ENCODE peak calls at places on chromosomes 12 and 14, in eight cellular contexts. G is psoas muscle, Q is GM23338, D is PC-3, L is transverse colon, O is ovary, I is left ventricle myocardium inferior, Z is breast epithelium. T is an unnamed sample.
A peak's percentile ranks its signal among the peaks of the same experiment; 100 is the strongest.

GRCh38 chr14:91307046-91307445 is 62.5 kb upstream of the GPR68 start:
- DNase-seq in L (no peak), Z (no peak), Q (no peak), G (no peak), O (no peak), I (no peak), D (no peak), T (no peak)

GRCh38 chr12:28378749-28379148 is 188.5 kb downstream of the CCDC91 start:
- DNase-seq in D (peak; percentile 50), I (no peak), G (no peak), L (no peak), Z (no peak), O (no peak), Q (no peak), T (no peak)

GRCh38 chr14:39431416-39432178 is 636 bp downstream of the FBXO33 start:
- DNase-seq in D (peak; percentile 40), O (peak; percentile 66), Z (peak; percentile 22), G (peak; percentile 70), L (peak; percentile 57), Q (peak; percentile 75), I (peak; percentile 31), T (peak; percentile 34)

GRCh38 chr14:54487771-54488170 is 1.0 kb downstream of the GMFB start:
- DNase-seq in I (no peak), G (no peak), Z (no peak), Q (peak; percentile 44), D (peak; percentile 57), L (no peak), O (no peak), T (peak; percentile 75)

GRCh38 chr12:108117163-108117849 is 11.8 kb upstream of the WSCD2 start:
- DNase-seq in G (no peak), D (no peak), Q (peak; percentile 43), O (no peak), L (no peak), Z (no peak), I (no peak), T (no peak)

GRCh38 chr14:93984987-93985410 is 8.6 kb upstream of the ASB2 start:
- DNase-seq in D (peak; percentile 70), I (peak; percentile 53), Q (peak; percentile 69), L (peak; percentile 48), O (peak; percentile 39), Z (no peak), G (peak; percentile 88), T (peak; percentile 70)

GRCh38 chr12:28537474-28537873 is 347.2 kb downstream of the CCDC91 start:
- DNase-seq in L (no peak), O (no peak), G (no peak), Z (no peak), Q (no peak), D (no peak), I (no peak), T (no peak)

GRCh38 chr14:90426031-90426540 is 29.3 kb downstream of the CALM1 start:
- DNase-seq in G (no peak), Z (no peak), I (no peak), D (no peak), Q (no peak), O (no peak), L (no peak), T (no peak)

GRCh38 chr12:77943466-77943865 is 112.8 kb downstream of the NAV3 start:
- DNase-seq in D (peak; percentile 84), Z (no peak), G (no peak), Q (no peak), O (no peak), I (no peak), L (no peak), T (no peak)

GRCh38 chr12:4591180-4591687 is 29.2 kb downstream of the DYRK4 start:
- DNase-seq in Q (no peak), L (peak; percentile 20), Z (peak; percentile 20), D (no peak), I (no peak), G (no peak), O (no peak), T (no peak)

GRCh38 chr14:50403433-50403832 is 6.8 kb upstream of the CDKL1 start:
- DNase-seq in Q (no peak), D (no peak), L (no peak), Z (no peak), O (no peak), I (no peak), G (no peak), T (no peak)

GRCh38 chr14:100557658-100558057 is 29.6 kb downstream of the BEGAIN start:
- DNase-seq in O (no peak), Q (no peak), D (no peak), I (no peak), Z (no peak), G (no peak), L (peak; percentile 58), T (no peak)

GRCh38 chr14:57091030-57091608 is 177.6 kb downstream of the EXOC5 start:
- DNase-seq in Z (no peak), O (no peak), G (no peak), L (no peak), I (no peak), Q (peak; percentile 41), D (no peak), T (no peak)

GRCh38 chr14:90756755-90757345 is 59.4 kb downstream of the TTC7B start:
- DNase-seq in O (no peak), G (peak; percentile 65), Q (peak; percentile 73), I (no peak), D (no peak), Z (no peak), L (no peak), T (no peak)

GRCh38 chr14:89973234-89973823 is 17.6 kb downstream of the TDP1 start:
- DNase-seq in I (peak; percentile 38), Z (peak; percentile 24), D (peak; percentile 72), L (peak; percentile 55), O (peak; percentile 57), Q (peak; percentile 84), G (peak; percentile 74), T (peak; percentile 79)

GRCh38 chr14:87797001-87797400 is 196.0 kb downstream of the GALC start:
- DNase-seq in O (no peak), G (no peak), L (no peak), Q (no peak), Z (no peak), I (no peak), D (no peak), T (no peak)

GRCh38 chr12:92061061-92061460 is 84.6 kb downstream of the BTG1 start:
- DNase-seq in O (no peak), I (no peak), D (no peak), L (no peak), G (no peak), Z (no peak), Q (no peak), T (no peak)
- H3K4me1 ChIP-seq in O (peaks cover 2% of the 10 kb centered on the region), I (peaks cover 38% of the 10 kb centered on the region), D (peaks cover 30% of the 10 kb centered on the region), L (peaks cover 47% of the 10 kb centered on the region), G (no peaks in the 10 kb centered on the region), Z (no peaks in the 10 kb centered on the region), Q (peaks cover 8% of the 10 kb centered on the region), T (no peaks in the 10 kb centered on the region)

GRCh38 chr12:3078086-3078820 is 1.1 kb downstream of the TSPAN9 start:
- DNase-seq in I (no peak), D (no peak), O (peak; percentile 27), Q (peak; percentile 54), Z (no peak), G (no peak), L (no peak), T (peak; percentile 38)
- H3K4me3 ChIP-seq in I (peak overlapping the region; percentile 98), D (peak overlapping the region; percentile 75), O (peak overlapping the region; percentile 96), Q (peak overlapping the region; percentile 76), Z (peak overlapping the region; percentile 91), G (peak overlapping the region; percentile 70), L (peak overlapping the region; percentile 75), T (peak overlapping the region; percentile 54)

GRCh38 chr14:103626150-103626850 is 2.7 kb upstream of the KLC1 start:
- DNase-seq in Q (no peak), G (no peak), L (peak; percentile 20), Z (no peak), O (no peak), I (no peak), D (no peak), T (no peak)

GRCh38 chr14:103627073-103628025 is 1.7 kb upstream of the KLC1 start:
- DNase-seq in G (no peak), O (no peak), I (no peak), Q (no peak), L (peak; percentile 9), D (peak; percentile 75), Z (no peak), T (no peak)

GRCh38 chr14:103624860-103625259 is 4.2 kb upstream of the KLC1 start:
- DNase-seq in O (no peak), L (peak; percentile 70), G (peak; percentile 86), Q (no peak), I (peak; percentile 72), Z (peak; percentile 49), D (peak; percentile 94), T (peak; percentile 20)

GRCh38 chr14:103623883-103624482 is 5.0 kb upstream of the KLC1 start:
- DNase-seq in L (peak; percentile 12), Z (no peak), I (peak; percentile 62), O (no peak), D (no peak), G (peak; percentile 65), Q (no peak), T (no peak)

DNA sequence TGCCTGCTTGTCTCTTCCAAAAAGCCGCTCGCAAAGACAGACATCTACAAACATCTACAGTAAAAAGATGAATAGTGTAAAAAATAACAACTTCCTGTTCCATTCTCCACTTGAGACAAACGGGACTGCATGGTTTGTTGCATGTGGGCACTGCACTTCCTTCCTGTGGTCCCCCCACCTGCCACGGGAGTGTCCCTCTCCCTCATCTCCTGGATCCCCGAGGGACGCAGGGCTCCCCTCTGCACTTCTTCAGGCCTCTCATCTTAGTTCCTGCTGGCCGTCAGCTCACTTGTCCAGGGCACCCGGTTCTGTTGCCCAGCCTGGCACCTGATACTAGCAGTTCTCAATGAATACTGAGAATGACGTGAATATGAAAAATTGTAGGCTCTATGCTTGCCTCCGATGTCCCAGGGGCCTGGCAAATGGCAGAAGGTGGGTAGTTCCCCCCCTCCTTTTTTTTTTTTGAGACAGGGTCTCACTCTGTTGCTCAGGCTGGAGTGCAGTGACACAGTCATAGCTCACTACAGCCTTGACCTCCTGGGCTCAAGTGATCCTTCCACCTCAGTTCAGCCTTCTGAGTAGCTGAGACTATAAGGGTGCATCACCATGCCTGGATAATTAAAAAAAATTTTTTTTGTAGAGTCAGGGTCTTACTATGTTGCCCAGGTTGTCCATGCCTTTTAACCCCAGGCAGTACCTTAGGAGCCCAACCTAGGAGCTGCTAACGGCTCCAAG is 3.5 kb upstream of the KLC1 start:
- DNase-seq in Z (no peak), I (no peak), O (no peak), Q (no peak), D (no peak), L (peak; percentile 22), G (no peak), T (no peak)
- H3K36me3 ChIP-seq in Z (no peaks in the 10 kb centered on the region), I (no peaks in the 10 kb centered on the region), O (no peaks in the 10 kb centered on the region), Q (no peaks in the 10 kb centered on the region), D (peaks cover under 1% of the 10 kb centered on the region), L (no peaks in the 10 kb centered on the region), G (no peaks in the 10 kb centered on the region), T (no peaks in the 10 kb centered on the region)

DNA sequence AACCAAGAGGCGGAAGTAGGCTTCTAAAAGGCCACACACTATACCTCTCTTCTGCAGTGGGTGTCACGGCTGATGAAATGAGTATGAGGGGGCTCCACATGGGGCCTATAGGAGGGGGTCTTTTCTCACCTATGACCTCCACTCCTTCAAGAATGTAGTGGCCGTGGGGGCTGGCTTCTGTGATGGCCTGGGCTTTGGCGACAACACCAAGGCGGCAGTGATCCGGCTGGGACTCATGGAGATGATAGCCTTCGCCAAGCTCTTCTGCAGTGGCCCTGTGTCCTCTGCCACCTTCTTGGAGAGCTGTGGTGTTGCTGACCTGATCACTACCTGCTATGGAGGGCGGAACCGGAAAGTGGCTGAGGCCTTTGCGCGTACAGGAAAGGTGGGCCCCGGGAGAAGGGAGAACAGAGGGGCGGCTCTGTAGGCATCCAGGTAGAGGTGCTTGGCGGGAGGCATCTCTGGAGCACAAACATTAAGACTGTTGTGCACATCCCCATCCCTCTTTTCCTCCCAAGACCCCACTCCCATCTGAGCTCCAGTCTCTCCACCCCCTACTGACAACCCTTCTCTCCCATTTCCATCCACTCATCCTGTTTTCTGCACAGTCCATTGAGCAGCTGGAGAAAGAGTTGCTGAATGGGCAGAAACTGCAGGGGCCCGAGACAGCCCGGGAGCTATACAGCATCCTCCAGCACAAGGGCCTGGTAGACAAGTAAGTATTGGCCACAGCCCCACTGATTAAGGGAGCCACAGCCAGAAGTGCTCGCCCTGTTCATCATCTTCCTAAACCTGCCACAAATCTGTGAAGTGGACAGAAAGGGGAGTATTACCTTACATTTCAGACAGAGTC is 3.8 kb downstream of the GPD1 start:
- DNase-seq in Q (no peak), I (no peak), D (no peak), G (no peak), O (no peak), Z (no peak), L (no peak), T (no peak)
- H3K4me1 ChIP-seq in Q (peaks cover 23% of the 10 kb centered on the region), I (peaks cover 66% of the 10 kb centered on the region), D (peaks cover 7% of the 10 kb centered on the region), G (peaks cover 62% of the 10 kb centered on the region), O (peaks cover 13% of the 10 kb centered on the region), Z (peaks cover 22% of the 10 kb centered on the region), L (peaks cover 43% of the 10 kb centered on the region), T (no peaks in the 10 kb centered on the region)